ENCODE peak calls at places on chromosomes 13 and 19, in four cellular contexts. D is AG04450, H is retinal pigment epithelial cell, M is WTC11. Q is an unnamed sample.

GRCh38 chr13:21074601-21075302 is 13.4 kb upstream of the LATS2 start:
- DNase-seq in D (no peak), H (no peak), M (no peak), Q (peak; percentile 34)

GRCh38 chr19:50500060-50500752 is 10.8 kb downstream of the JOSD2 start:
- DNase-seq in D (no peak), H (no peak), M (peak; percentile 44), Q (no peak)

GRCh38 chr19:54247106-54247930 is 4.7 kb upstream of the LILRA6 start:
- DNase-seq in D (no peak), H (no peak), M (no peak), Q (no peak)

GRCh38 chr13:33678906-33679657 is 138.9 kb upstream of the RFC3 start:
- DNase-seq in D (no peak), H (peak; percentile 35), M (no peak), Q (no peak)

GRCh38 chr19:30555075-30555787 is 183.0 kb downstream of the ZNF536 start:
- DNase-seq in D (no peak), H (no peak), M (no peak), Q (no peak)

GRCh38 chr13:51729853-51730553 is 74.0 kb downstream of the DHRS12 start:
- DNase-seq in D (peak; percentile 44), H (no peak), M (no peak), Q (no peak)

GRCh38 chr13:31675521-31675953 is 63.8 kb upstream of the RXFP2 start:
- DNase-seq in D (no peak), H (no peak), M (no peak), Q (no peak)

GRCh38 chr19:51751655-51752054 is at the start of gene FPR1:
- DNase-seq in D (no peak), H (peak; percentile 18), M (no peak), Q (peak; percentile 46)

GRCh38 chr13:41054212-41054877 is 7.0 kb upstream of the WBP4 start:
- DNase-seq in D (no peak), H (no peak), M (no peak), Q (no peak)

GRCh38 chr19:35828694-35829301 is 16.2 kb upstream of the PRODH2 start:
- DNase-seq in D (peak; percentile 23), H (peak; percentile 14), M (peak; percentile 87), Q (no peak)

GRCh38 chr19:49553451-49554271 is 25.9 kb downstream of the RCN3 start:
- DNase-seq in D (no peak), H (no peak), M (no peak), Q (no peak)

GRCh38 chr19:10407102-10407501 is 3.8 kb upstream of the CDC37 start:
- DNase-seq in D (no peak), H (no peak), M (no peak), Q (no peak)

GRCh38 chr19:35860436-35860817 is 3.7 kb downstream of the KIRREL2 start:
- DNase-seq in D (no peak), H (no peak), M (peak; percentile 34), Q (peak; percentile 79)

GRCh38 chr13:43021926-43022670 is 1.3 kb upstream of the DNAJC15 start:
- DNase-seq in D (no peak), H (no peak), M (no peak), Q (no peak)

GRCh38 chr19:38183227-38183914 is 40.7 kb downstream of the DPF1 start:
- DNase-seq in D (no peak), H (no peak), M (peak; percentile 85), Q (no peak)

GRCh38 chr19:38769635-38770211 is 3.6 kb downstream of the LGALS7 start:
- DNase-seq in D (peak; percentile 16), H (peak; percentile 13), M (peak; percentile 92), Q (peak; percentile 94)

GRCh38 chr19:28884786-28885476 is 328.0 kb downstream of the UQCRFS1 start:
- DNase-seq in D (no peak), H (no peak), M (no peak), Q (no peak)

GRCh38 chr13:43698009-43698408 is 88.8 kb downstream of the ENOX1 start:
- DNase-seq in D (no peak), H (no peak), M (no peak), Q (no peak)

GRCh38 chr19:32919365-32919764 is 49.8 kb upstream of the SLC7A9 start:
- DNase-seq in D (no peak), H (no peak), M (no peak), Q (no peak)

GRCh38 chr13:48220592-48221300 is 12.3 kb upstream of the ITM2B start:
- DNase-seq in D (no peak), H (no peak), M (no peak), Q (no peak)

GRCh38 chr19:39492788-39493187 is 6.0 kb upstream of the DLL3 start:
- DNase-seq in D (no peak), H (no peak), M (no peak), Q (no peak)

GRCh38 chr19:10037809-10038208 is 24.5 kb downstream of the RDH8 start:
- DNase-seq in D (no peak), H (no peak), M (no peak), Q (no peak)

GRCh38 chr19:48698046-48698445 is 2.3 kb downstream of the FUT2 start:
- DNase-seq in D (no peak), H (no peak), M (no peak), Q (peak; percentile 61)

GRCh38 chr19:29576043-29576442 is 30.0 kb upstream of the POP4 start:
- DNase-seq in D (no peak), H (no peak), M (no peak), Q (no peak)

GRCh38 chr19:46611791-46612190 is 10.7 kb downstream of the CALM3 start:
- DNase-seq in D (no peak), H (no peak), M (no peak), Q (no peak)

GRCh38 chr13:59562924-59563323 is 600.8 kb downstream of the DIAPH3 start:
- DNase-seq in D (no peak), H (no peak), M (no peak), Q (no peak)

GRCh38 chr19:13281567-13282291 is 131.5 kb downstream of the IER2 start:
- DNase-seq in D (no peak), H (no peak), M (no peak), Q (no peak)

GRCh38 chr13:67630640-67631039 is 400.5 kb upstream of the PCDH9 start:
- DNase-seq in D (no peak), H (no peak), M (no peak), Q (no peak)

GRCh38 chr19:46697142-46697960 is 19.6 kb downstream of the PRKD2 start:
- DNase-seq in D (no peak), H (peak; percentile 51), M (peak; percentile 100), Q (peak; percentile 94)

GRCh38 chr19:47036233-47036651 is 12.2 kb downstream of the TMEM160 start:
- DNase-seq in D (no peak), H (no peak), M (no peak), Q (peak; percentile 87)

GRCh38 chr13:23202383-23202782 is 21.6 kb downstream of the SGCG start:
- DNase-seq in D (no peak), H (peak; percentile 9), M (no peak), Q (no peak)

GRCh38 chr19:15265849-15266248 is 33.6 kb upstream of the EPHX3 start:
- DNase-seq in D (peak; percentile 96), H (no peak), M (no peak), Q (peak; percentile 83)

GRCh38 chr19:5086725-5087439 is 118.0 kb downstream of the KDM4B start:
- DNase-seq in D (no peak), H (no peak), M (peak; percentile 71), Q (peak; percentile 65)
- TF ChIP-seq CTCF in D (no peak), H (no peak), M (no peak), Q (no peak)

GRCh38 chr13:90331974-90332373 is 1015.5 kb upstream of the MIR17HG start:
- DNase-seq in D (no peak), H (no peak), M (no peak), Q (no peak)
- TF ChIP-seq CTCF in D (no peak), H (no peak), M (no peak), Q (no peak)

GRCh38 chr19:3595521-3596061 is 10.3 kb downstream of the GIPC3 start:
- DNase-seq in D (no peak), H (no peak), M (no peak), Q (peak; percentile 78)

GRCh38 chr19:3604227-3604986 is 2.3 kb downstream of the TBXA2R start:
- DNase-seq in D (no peak), H (no peak), M (no peak), Q (no peak)

GRCh38 chr19:3603121-3603841 is 3.4 kb downstream of the TBXA2R start:
- DNase-seq in D (no peak), H (no peak), M (no peak), Q (no peak)

GRCh38 chr19:3601021-3601420 is 5.7 kb downstream of the TBXA2R start:
- DNase-seq in D (no peak), H (no peak), M (no peak), Q (no peak)

DNA sequence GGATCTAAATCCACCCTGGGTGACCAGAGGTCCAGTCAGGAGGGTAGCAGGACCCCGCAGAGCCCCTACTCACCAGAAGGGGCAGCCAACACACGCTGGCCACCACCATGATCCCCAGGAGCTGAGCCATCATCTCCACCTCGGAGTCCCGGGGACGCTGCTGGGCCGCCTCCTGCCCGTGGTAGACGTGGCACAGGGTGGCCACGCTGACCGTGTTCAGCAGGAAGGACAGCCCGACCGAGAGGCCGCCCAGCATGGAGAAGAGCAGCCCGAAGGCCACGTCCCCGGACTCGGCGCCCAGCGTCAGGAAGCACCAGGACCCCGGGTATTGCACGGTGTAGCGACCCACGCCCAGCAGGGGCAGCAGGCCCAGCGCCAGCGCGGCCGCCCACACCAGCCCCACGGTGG is 6.9 kb downstream of the TBXA2R start:
- DNase-seq in D (no peak), H (no peak), M (peak; percentile 72), Q (peak; percentile 70)
- TF ChIP-seq CTCF in D (no peak), H (peak; percentile 44), M (peak; percentile 43), Q (no peak)

GRCh38 chr19:16726916-16727315 is 7.3 kb downstream of the NWD1 start:
- DNase-seq in D (no peak), H (no peak), M (no peak), Q (no peak)

DNA sequence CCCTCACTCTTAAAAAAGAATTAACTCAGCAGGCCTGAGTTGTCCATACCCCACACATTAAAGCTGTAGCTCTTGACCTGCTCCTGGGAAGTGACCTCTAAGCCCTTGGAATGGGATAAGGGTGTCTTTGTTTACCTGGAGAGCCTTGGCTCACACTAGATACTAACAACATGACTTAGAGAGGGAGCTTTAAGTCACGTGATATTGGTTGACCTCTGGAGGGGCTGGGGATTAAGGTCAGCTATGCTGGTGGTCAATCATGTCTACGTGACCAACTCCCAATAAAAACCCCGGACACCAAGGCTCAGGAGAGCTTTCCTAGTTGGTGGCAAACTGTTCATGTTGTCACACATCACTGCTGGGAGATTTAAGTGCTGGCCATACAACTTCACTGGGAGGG is 2.9 kb downstream of the NWD1 start:
- DNase-seq in D (no peak), H (no peak), M (no peak), Q (no peak)
- TF ChIP-seq CTCF in D (no peak), H (no peak), M (no peak), Q (no peak)

Q was measured in upper lobe of left lung.